ENCODE peak calls at places on chromosome 16, in five cellular contexts. One of them, this sample, is unnamed.

GRCh38 chr16:64121473-64121872 is 1000.4 kb downstream of the CDH11 start:
- DNase-seq in mesendoderm: no peak
- DNase-seq in mucosa of descending colon: no peak
- DNase-seq in cardiac fibroblast: no peak
- DNase-seq in fibroblast of pulmonary artery: no peak
- DNase-seq in this sample: no peak

GRCh38 chr16:3045758-3046505 is 429 bp upstream of the MMP25 start:
- DNase-seq in mesendoderm: peak; percentile 26
- DNase-seq in mucosa of descending colon: no peak
- DNase-seq in cardiac fibroblast: no peak
- DNase-seq in fibroblast of pulmonary artery: no peak
- DNase-seq in this sample: no peak

GRCh38 chr16:67431077-67431804 is at the start of gene HSD11B2:
- DNase-seq in mesendoderm: peak; percentile 76
- DNase-seq in mucosa of descending colon: peak; percentile 88
- DNase-seq in cardiac fibroblast: peak; percentile 52
- DNase-seq in fibroblast of pulmonary artery: peak; percentile 42
- DNase-seq in this sample: peak; percentile 80

GRCh38 chr16:81730090-81731051 is 48.7 kb upstream of the PLCG2 start:
- DNase-seq in mesendoderm: peak; percentile 99
- DNase-seq in mucosa of descending colon: peak; percentile 91
- DNase-seq in cardiac fibroblast: peak; percentile 86
- DNase-seq in fibroblast of pulmonary artery: peak; percentile 84
- DNase-seq in this sample: peak; percentile 84

GRCh38 chr16:83792391-83792790 is 15.4 kb upstream of the HSBP1 start:
- DNase-seq in mesendoderm: no peak
- DNase-seq in mucosa of descending colon: no peak
- DNase-seq in cardiac fibroblast: no peak
- DNase-seq in fibroblast of pulmonary artery: no peak
- DNase-seq in this sample: no peak

GRCh38 chr16:86806838-86807351 is 228.5 kb downstream of the FOXL1 start:
- DNase-seq in mesendoderm: peak; percentile 82
- DNase-seq in mucosa of descending colon: no peak
- DNase-seq in cardiac fibroblast: no peak
- DNase-seq in fibroblast of pulmonary artery: no peak
- DNase-seq in this sample: no peak

GRCh38 chr16:84585886-84586285 is 32.0 kb downstream of the COTL1 start:
- DNase-seq in mesendoderm: peak; percentile 75
- DNase-seq in mucosa of descending colon: peak; percentile 46
- DNase-seq in cardiac fibroblast: no peak
- DNase-seq in fibroblast of pulmonary artery: no peak
- DNase-seq in this sample: no peak

GRCh38 chr16:28823291-28823718 is 506 bp downstream of the ATXN2L start:
- DNase-seq in mesendoderm: no peak
- DNase-seq in mucosa of descending colon: peak; percentile 65
- DNase-seq in cardiac fibroblast: no peak
- DNase-seq in fibroblast of pulmonary artery: no peak
- DNase-seq in this sample: peak; percentile 15

GRCh38 chr16:27547851-27548250 is 1.9 kb downstream of the GTF3C1 start:
- DNase-seq in mesendoderm: no peak
- DNase-seq in mucosa of descending colon: no peak
- DNase-seq in cardiac fibroblast: no peak
- DNase-seq in fibroblast of pulmonary artery: no peak
- DNase-seq in this sample: no peak

GRCh38 chr16:71687853-71688252 is 36.6 kb downstream of the PHLPP2 start:
- DNase-seq in mesendoderm: no peak
- DNase-seq in mucosa of descending colon: no peak
- DNase-seq in cardiac fibroblast: no peak
- DNase-seq in fibroblast of pulmonary artery: no peak
- DNase-seq in this sample: no peak

GRCh38 chr16:70252355-70252988 is 732 bp upstream of the EXOSC6 start:
- DNase-seq in mesendoderm: peak; percentile 60
- DNase-seq in mucosa of descending colon: no peak
- DNase-seq in cardiac fibroblast: no peak
- DNase-seq in fibroblast of pulmonary artery: peak; percentile 21
- DNase-seq in this sample: no peak

GRCh38 chr16:82881517-82881916 is 254.7 kb downstream of the CDH13 start:
- DNase-seq in mesendoderm: peak; percentile 34
- DNase-seq in mucosa of descending colon: no peak
- DNase-seq in cardiac fibroblast: no peak
- DNase-seq in fibroblast of pulmonary artery: no peak
- DNase-seq in this sample: no peak

GRCh38 chr16:53090591-53091507 is 36.1 kb downstream of the CHD9 start:
- DNase-seq in mesendoderm: peak; percentile 74
- DNase-seq in mucosa of descending colon: peak; percentile 89
- DNase-seq in cardiac fibroblast: peak; percentile 100
- DNase-seq in fibroblast of pulmonary artery: peak; percentile 100
- DNase-seq in this sample: peak; percentile 51
- H3K4me3 ChIP-seq in mesendoderm: no peak overlapping the region
- H3K4me3 ChIP-seq in mucosa of descending colon: no peak overlapping the region
- H3K4me3 ChIP-seq in cardiac fibroblast: peak overlapping the region; percentile 22
- H3K4me3 ChIP-seq in fibroblast of pulmonary artery: peak overlapping the region; percentile 29
- H3K4me3 ChIP-seq in this sample: no peak overlapping the region

GRCh38 chr16:56988161-56988947 is 1.0 kb upstream of the NLRC5 start:
- DNase-seq in mesendoderm: no peak
- DNase-seq in mucosa of descending colon: no peak
- DNase-seq in cardiac fibroblast: no peak
- DNase-seq in fibroblast of pulmonary artery: no peak
- DNase-seq in this sample: no peak
- H3K4me3 ChIP-seq in mesendoderm: no peak overlapping the region
- H3K4me3 ChIP-seq in mucosa of descending colon: no peak overlapping the region
- H3K4me3 ChIP-seq in cardiac fibroblast: peak overlapping the region; percentile 80
- H3K4me3 ChIP-seq in fibroblast of pulmonary artery: peak overlapping the region; percentile 79
- H3K4me3 ChIP-seq in this sample: no peak overlapping the region

DNA sequence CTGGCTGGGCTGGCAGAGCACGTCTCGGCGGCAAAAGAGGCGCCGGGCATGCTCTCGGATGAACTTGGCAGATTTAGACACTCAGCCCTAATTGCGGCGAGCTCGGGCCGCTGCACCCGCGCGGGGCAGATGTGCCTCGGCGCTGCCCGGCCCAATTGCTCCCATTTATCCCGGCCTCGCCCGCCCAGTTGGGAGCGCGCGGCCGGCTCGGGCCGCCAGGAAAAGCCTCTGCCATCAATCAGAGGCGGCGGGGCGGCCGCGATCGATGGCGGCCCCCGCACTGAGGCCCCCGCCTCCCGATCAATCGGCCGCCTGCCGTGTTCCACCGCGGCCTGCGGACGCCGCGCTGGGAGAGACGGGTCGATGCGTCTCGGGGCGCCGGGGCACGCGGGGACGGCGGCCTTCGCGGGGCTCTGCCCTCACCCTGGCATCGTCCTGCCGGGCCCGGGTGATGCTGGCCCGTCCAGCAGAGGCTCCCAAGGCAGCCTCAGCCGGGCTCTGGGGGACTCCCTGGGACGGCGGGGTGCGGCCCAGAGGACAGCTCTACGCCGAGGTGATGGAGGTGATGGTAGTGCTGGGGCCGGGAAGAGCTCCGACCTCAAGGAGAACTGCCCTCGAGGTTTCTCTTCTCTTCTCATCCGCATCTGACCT is 200.9 kb upstream of the N4BP1 start:
- DNase-seq in mesendoderm: no peak
- DNase-seq in mucosa of descending colon: no peak
- DNase-seq in cardiac fibroblast: no peak
- DNase-seq in fibroblast of pulmonary artery: no peak
- DNase-seq in this sample: no peak
- H3K4me3 ChIP-seq in mesendoderm: peak overlapping the region; percentile 19
- H3K4me3 ChIP-seq in mucosa of descending colon: no peak overlapping the region
- H3K4me3 ChIP-seq in cardiac fibroblast: no peak overlapping the region
- H3K4me3 ChIP-seq in fibroblast of pulmonary artery: no peak overlapping the region
- H3K4me3 ChIP-seq in this sample: no peak overlapping the region

GRCh38 chr16:89038221-89038721 is 55.4 kb upstream of the ACSF3 start:
- DNase-seq in mesendoderm: no peak
- DNase-seq in mucosa of descending colon: peak; percentile 27
- DNase-seq in cardiac fibroblast: no peak
- DNase-seq in fibroblast of pulmonary artery: no peak
- DNase-seq in this sample: no peak
- H3K4me3 ChIP-seq in mesendoderm: no peak overlapping the region
- H3K4me3 ChIP-seq in mucosa of descending colon: no peak overlapping the region
- H3K4me3 ChIP-seq in cardiac fibroblast: no peak overlapping the region
- H3K4me3 ChIP-seq in fibroblast of pulmonary artery: no peak overlapping the region
- H3K4me3 ChIP-seq in this sample: no peak overlapping the region

GRCh38 chr16:1535391-1536291 is 2.2 kb downstream of the TMEM204 start:
- DNase-seq in mesendoderm: no peak
- DNase-seq in mucosa of descending colon: peak; percentile 54
- DNase-seq in cardiac fibroblast: no peak
- DNase-seq in fibroblast of pulmonary artery: no peak
- DNase-seq in this sample: no peak
- H3K4me3 ChIP-seq in mesendoderm: no peak overlapping the region
- H3K4me3 ChIP-seq in mucosa of descending colon: no peak overlapping the region
- H3K4me3 ChIP-seq in cardiac fibroblast: peak overlapping the region; percentile 90
- H3K4me3 ChIP-seq in fibroblast of pulmonary artery: peak overlapping the region; percentile 48
- H3K4me3 ChIP-seq in this sample: no peak overlapping the region

GRCh38 chr16:10822702-10823101 is 4.1 kb upstream of the TVP23A start:
- DNase-seq in mesendoderm: no peak
- DNase-seq in mucosa of descending colon: no peak
- DNase-seq in cardiac fibroblast: no peak
- DNase-seq in fibroblast of pulmonary artery: no peak
- DNase-seq in this sample: no peak

GRCh38 chr16:10813123-10813455 is 5.5 kb downstream of the TVP23A start:
- DNase-seq in mesendoderm: no peak
- DNase-seq in mucosa of descending colon: no peak
- DNase-seq in cardiac fibroblast: no peak
- DNase-seq in fibroblast of pulmonary artery: no peak
- DNase-seq in this sample: no peak

GRCh38 chr16:10820546-10820945 is 2.0 kb upstream of the TVP23A start:
- DNase-seq in mesendoderm: no peak
- DNase-seq in mucosa of descending colon: no peak
- DNase-seq in cardiac fibroblast: no peak
- DNase-seq in fibroblast of pulmonary artery: no peak
- DNase-seq in this sample: no peak

GRCh38 chr16:10817514-10817913 is 1.1 kb downstream of the TVP23A start:
- DNase-seq in mesendoderm: no peak
- DNase-seq in mucosa of descending colon: no peak
- DNase-seq in cardiac fibroblast: no peak
- DNase-seq in fibroblast of pulmonary artery: no peak
- DNase-seq in this sample: no peak

GRCh38 chr16:10817963-10818941 is at the start of gene TVP23A:
- DNase-seq in mesendoderm: peak; percentile 43
- DNase-seq in mucosa of descending colon: no peak
- DNase-seq in cardiac fibroblast: peak; percentile 38
- DNase-seq in fibroblast of pulmonary artery: peak; percentile 13
- DNase-seq in this sample: no peak
- H3K4me3 ChIP-seq in mesendoderm: peak within 1 kb of the TSS; percentile 26
- H3K4me3 ChIP-seq in mucosa of descending colon: no peak within 1 kb of the TSS
- H3K4me3 ChIP-seq in cardiac fibroblast: no peak within 1 kb of the TSS
- H3K4me3 ChIP-seq in fibroblast of pulmonary artery: no peak within 1 kb of the TSS
- H3K4me3 ChIP-seq in this sample: no peak within 1 kb of the TSS

GRCh38 chr16:23334950-23335349 is 32.8 kb downstream of the SCNN1B start:
- DNase-seq in mesendoderm: no peak
- DNase-seq in mucosa of descending colon: no peak
- DNase-seq in cardiac fibroblast: no peak
- DNase-seq in fibroblast of pulmonary artery: no peak
- DNase-seq in this sample: no peak
- H3K4me3 ChIP-seq in mesendoderm: no peak overlapping the region
- H3K4me3 ChIP-seq in mucosa of descending colon: no peak overlapping the region
- H3K4me3 ChIP-seq in cardiac fibroblast: no peak overlapping the region
- H3K4me3 ChIP-seq in fibroblast of pulmonary artery: no peak overlapping the region
- H3K4me3 ChIP-seq in this sample: no peak overlapping the region

DNA sequence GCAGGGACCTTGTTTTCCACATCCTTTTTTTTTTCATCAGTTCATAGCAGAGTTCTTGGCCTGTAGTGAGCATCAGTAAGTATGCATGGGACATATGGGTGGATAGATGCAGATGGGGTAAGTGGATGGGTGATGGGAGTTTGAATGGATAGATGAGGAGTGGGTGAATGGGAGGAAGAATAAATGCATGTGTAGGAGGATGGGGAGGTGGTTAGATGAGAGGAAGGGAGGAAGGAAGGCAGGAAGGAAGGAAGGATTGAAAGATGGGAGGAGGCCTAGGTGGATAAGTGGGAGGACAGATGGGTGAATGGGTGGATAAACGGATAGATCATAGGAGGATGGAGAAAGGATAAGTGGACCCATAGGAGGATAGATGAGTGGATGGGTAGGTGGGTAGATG is 3.9 kb upstream of the BEAN1 start:
- DNase-seq in mesendoderm: no peak
- DNase-seq in mucosa of descending colon: no peak
- DNase-seq in cardiac fibroblast: no peak
- DNase-seq in fibroblast of pulmonary artery: no peak
- DNase-seq in this sample: no peak
- H3K4me3 ChIP-seq in mesendoderm: no peak overlapping the region
- H3K4me3 ChIP-seq in mucosa of descending colon: no peak overlapping the region
- H3K4me3 ChIP-seq in cardiac fibroblast: no peak overlapping the region
- H3K4me3 ChIP-seq in fibroblast of pulmonary artery: no peak overlapping the region
- H3K4me3 ChIP-seq in this sample: no peak overlapping the region